ENCODE peak calls at places on chromosomes 5 and 9, in ten cellular contexts. P, B, X, K, U, W, C, T, A and Q are unnamed samples.

GRCh38 chr5:343461-344401 is 22.2 kb downstream of the AHRR start:
- DNase-seq in C (no peak), U (peak; percentile 57), B (no peak), K (peak; percentile 55), T (peak; percentile 69), A (peak; percentile 84), X (peak; percentile 17), P (peak; percentile 52), W (peak; percentile 73), Q (no peak)

GRCh38 chr5:16616536-16617271 is at the start of gene RETREG1:
- DNase-seq in P (peak; percentile 68), T (peak; percentile 62), X (peak; percentile 37), U (peak; percentile 17), W (no peak), B (peak; percentile 76), K (peak; percentile 70), C (no peak), A (peak; percentile 88), Q (peak; percentile 79)

GRCh38 chr9:89657765-89658164 is 53.0 kb downstream of the GADD45G start:
- DNase-seq in T (no peak), U (no peak), B (peak; percentile 8), A (no peak), W (no peak), X (no peak), K (no peak), C (no peak), P (no peak), Q (no peak)

GRCh38 chr5:67773439-67773988 is 442.0 kb upstream of the PIK3R1 start:
- DNase-seq in K (peak; percentile 28), A (no peak), P (peak; percentile 26), U (no peak), C (no peak), X (peak; percentile 72), B (no peak), T (no peak), W (no peak), Q (no peak)

GRCh38 chr5:53035868-53036381 is 46.8 kb downstream of the ITGA2 start:
- DNase-seq in K (no peak), W (peak; percentile 66), B (no peak), A (no peak), T (no peak), C (no peak), P (no peak), X (no peak), U (no peak), Q (no peak)

GRCh38 chr9:75197521-75197920 is 109.2 kb downstream of the OSTF1 start:
- DNase-seq in C (no peak), P (no peak), B (no peak), X (no peak), K (no peak), U (no peak), A (no peak), T (no peak), W (no peak), Q (no peak)

GRCh38 chr5:124707516-124707915 is 38.9 kb downstream of the ZNF608 start:
- DNase-seq in C (no peak), T (no peak), K (no peak), B (no peak), X (no peak), A (no peak), P (no peak), W (no peak), U (no peak), Q (no peak)

GRCh38 chr5:140235776-140236558 is 61.0 kb downstream of the CYSTM1 start:
- DNase-seq in U (no peak), B (no peak), A (no peak), X (peak; percentile 29), W (no peak), T (no peak), C (no peak), K (no peak), P (no peak), Q (no peak)

GRCh38 chr5:178478370-178478769 is 111.8 kb downstream of the COL23A1 start:
- DNase-seq in U (no peak), T (no peak), W (no peak), C (no peak), P (no peak), K (no peak), B (no peak), A (no peak), X (no peak), Q (no peak)

GRCh38 chr9:126986506-126986951 is 71.9 kb downstream of the RALGPS1 start:
- DNase-seq in C (no peak), K (no peak), A (no peak), U (no peak), B (no peak), W (no peak), P (no peak), X (no peak), T (peak; percentile 9), Q (no peak)

GRCh38 chr9:126439402-126439765 is 112.8 kb downstream of the MVB12B start:
- DNase-seq in C (no peak), K (no peak), T (no peak), W (peak; percentile 81), X (no peak), B (no peak), A (no peak), U (no peak), P (no peak), Q (no peak)

GRCh38 chr5:9156282-9156681 is 389.6 kb downstream of the SEMA5A start:
- DNase-seq in C (no peak), B (peak; percentile 72), K (peak; percentile 19), T (no peak), X (peak; percentile 28), W (peak; percentile 83), U (peak; percentile 12), A (no peak), P (no peak), Q (no peak)

DNA sequence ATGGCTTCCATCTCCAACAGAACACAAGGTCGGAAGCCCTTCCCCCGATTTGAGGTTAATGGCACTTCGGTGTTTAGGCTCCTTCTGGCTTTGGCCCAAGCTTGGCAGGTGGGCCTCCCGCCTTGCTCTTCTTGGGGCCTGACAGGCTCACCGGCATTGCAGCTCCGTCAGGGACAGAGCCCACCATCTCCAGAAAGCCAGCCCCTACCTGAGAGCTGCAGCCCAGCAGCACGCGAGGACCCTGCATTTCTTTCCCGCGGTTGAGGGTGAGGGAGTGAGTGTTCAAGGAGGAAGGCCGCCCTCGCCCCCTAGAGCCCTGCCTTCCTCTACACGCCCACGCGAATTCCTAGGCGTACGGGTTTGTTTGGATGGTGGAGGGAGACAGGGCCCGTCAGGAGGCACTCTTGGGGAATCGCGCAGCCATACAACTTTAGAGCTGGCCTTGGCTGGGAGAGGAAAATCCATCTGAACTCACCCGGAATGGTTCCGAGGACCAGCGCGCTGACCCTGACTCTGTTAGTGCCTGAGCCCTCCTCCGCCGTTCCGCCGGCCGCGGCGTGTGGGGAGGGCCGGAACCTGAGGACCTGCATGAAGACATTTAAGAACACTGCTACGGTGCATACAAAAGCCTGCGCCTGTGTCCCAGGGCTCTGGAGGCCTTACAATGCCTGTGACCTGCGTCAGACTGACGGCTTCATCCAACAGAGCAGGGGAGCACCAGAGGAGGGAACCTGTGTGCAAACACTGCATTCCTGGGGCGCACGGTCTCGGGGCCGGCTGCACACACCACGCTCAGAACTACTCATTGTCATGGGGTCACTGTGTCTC is 73.8 kb downstream of the MRPL36 start:
- DNase-seq in K (no peak), B (no peak), X (no peak), W (no peak), U (no peak), T (no peak), C (no peak), A (peak; percentile 59), P (no peak), Q (no peak)
- H3K4me3 ChIP-seq in K (no peak overlapping the region), B (no peak overlapping the region), X (no peak overlapping the region), W (no peak overlapping the region), U (peak overlapping the region; percentile 15), T (no peak overlapping the region), C (no peak overlapping the region), A (no peak overlapping the region), P (no peak overlapping the region), Q (no peak overlapping the region)

GRCh38 chr9:70061776-70062175 is 18.1 kb downstream of the MAMDC2 start:
- DNase-seq in T (no peak), C (no peak), U (no peak), W (peak; percentile 44), B (no peak), P (no peak), K (no peak), A (no peak), X (no peak), Q (no peak)
- H3K4me1 ChIP-seq in T (no peaks in the 10 kb centered on the region), C (no peaks in the 10 kb centered on the region), U (no peaks in the 10 kb centered on the region), W (no peaks in the 10 kb centered on the region), B (peaks cover 4% of the 10 kb centered on the region), P (peaks cover 33% of the 10 kb centered on the region), K (no peaks in the 10 kb centered on the region), A (no peaks in the 10 kb centered on the region), X (no peaks in the 10 kb centered on the region), Q (no peaks in the 10 kb centered on the region)

GRCh38 chr9:86839522-86839921 is 107.8 kb downstream of the GAS1 start:
- DNase-seq in W (no peak), X (no peak), P (no peak), K (no peak), U (no peak), C (no peak), B (no peak), A (no peak), T (no peak), Q (no peak)
- H3K27ac ChIP-seq in W (no peak overlapping the region), X (no peak overlapping the region), P (peak overlapping the region; percentile 68), K (no peak overlapping the region), U (no peak overlapping the region), C (no peak overlapping the region), B (no peak overlapping the region), A (no peak overlapping the region), T (no peak overlapping the region), Q (no peak overlapping the region)

GRCh38 chr9:71743884-71744283 is 24.4 kb downstream of the CEMIP2 start:
- DNase-seq in U (no peak), C (no peak), P (no peak), B (no peak), X (no peak), T (no peak), A (no peak), W (no peak), K (no peak), Q (no peak)
- H3K4me3 ChIP-seq in U (no peak overlapping the region), C (no peak overlapping the region), P (no peak overlapping the region), B (no peak overlapping the region), X (no peak overlapping the region), T (no peak overlapping the region), A (no peak overlapping the region), W (no peak overlapping the region), K (no peak overlapping the region), Q (no peak overlapping the region)

DNA sequence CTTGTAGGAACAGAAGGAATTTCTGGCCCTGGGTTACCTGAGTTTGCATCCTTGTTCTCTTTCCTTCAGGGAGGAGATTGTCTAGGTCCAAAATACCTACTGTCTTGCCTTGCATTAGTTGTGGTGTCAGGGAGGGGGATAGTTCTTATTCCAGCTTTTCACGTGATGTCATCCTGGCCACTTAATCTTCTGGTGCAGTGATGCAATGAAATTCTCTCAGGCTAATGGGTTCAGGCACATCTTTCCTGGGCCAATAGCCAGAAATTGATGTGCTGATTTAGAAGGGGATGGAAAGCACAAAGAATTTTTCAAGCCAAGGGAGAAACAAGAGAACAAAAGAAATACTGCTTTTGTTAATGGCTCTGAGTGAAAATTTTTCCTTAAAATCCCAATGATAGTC is 89.5 kb upstream of the SV2C start:
- DNase-seq in C (no peak), K (no peak), P (no peak), T (no peak), A (no peak), B (no peak), X (no peak), W (no peak), U (no peak), Q (no peak)
- H3K4me1 ChIP-seq in C (no peaks in the 10 kb centered on the region), K (no peaks in the 10 kb centered on the region), P (no peaks in the 10 kb centered on the region), T (no peaks in the 10 kb centered on the region), A (no peaks in the 10 kb centered on the region), B (no peaks in the 10 kb centered on the region), X (no peaks in the 10 kb centered on the region), W (no peaks in the 10 kb centered on the region), U (no peaks in the 10 kb centered on the region), Q (no peaks in the 10 kb centered on the region)